ENCODE peak calls at places on chromosomes 7 and 10, in four cellular contexts. F, C, W and I are unnamed samples.

GRCh38 chr10:49023752-49024151 is 84.1 kb upstream of the LRRC18 start:
- DNase-seq in W (no peak), C (peak), F (no peak), I (no peak)

GRCh38 chr10:12333382-12334185 is 15.8 kb upstream of the CAMK1D start:
- DNase-seq in W (no peak), F (peak), C (peak), I (peak)

GRCh38 chr7:27167916-27168264 is 2.6 kb upstream of the HOXA9 start:
- DNase-seq in F (peak), W (no peak), C (peak), I (no peak)

GRCh38 chr10:68348265-68348741 is 15.6 kb upstream of the PBLD start:
- DNase-seq in W (peak), F (peak), C (peak), I (no peak)

GRCh38 chr7:123948122-123948521 is 23.1 kb downstream of the SPAM1 start:
- DNase-seq in F (no peak), C (no peak), W (no peak), I (no peak)

GRCh38 chr7:118104812-118105441 is 79.0 kb upstream of the LSM8 start:
- DNase-seq in F (peak), W (no peak), C (peak), I (no peak)

GRCh38 chr7:30036220-30036619 is 8.0 kb downstream of the PLEKHA8 start:
- DNase-seq in C (no peak), F (no peak), W (no peak), I (no peak)

GRCh38 chr10:3850999-3851937 is 66.3 kb upstream of the KLF6 start:
- DNase-seq in F (peak), C (peak), W (no peak), I (no peak)

GRCh38 chr10:103792547-103792946 is 62.8 kb downstream of the SH3PXD2A start:
- DNase-seq in F (no peak), W (no peak), C (peak), I (no peak)